ENCODE peak calls at places on chromosomes 3 and 15, in ten cellular contexts. L, W, F, M, N, R, D, C, S and H are unnamed samples.

GRCh38 chr15:71591057-71591456 is 219.3 kb upstream of the NR2E3 start:
- DNase-seq in D (no peak), N (no peak), F (no peak), R (no peak), S (no peak), C (no peak), M (no peak), L (no peak), W (no peak), H (no peak)

GRCh38 chr3:21328982-21329381 is 422.0 kb downstream of the ZNF385D start:
- DNase-seq in N (no peak), D (no peak), M (no peak), F (no peak), L (no peak), S (no peak), W (no peak), R (no peak), C (no peak), H (no peak)

GRCh38 chr3:133962879-133963278 is 66.8 kb downstream of the SLCO2A1 start:
- DNase-seq in W (peak), M (peak), S (no peak), N (peak), F (peak), D (no peak), R (peak), L (peak), C (no peak), H (peak)

GRCh38 chr3:133578548-133579191 is 5.2 kb downstream of the CDV3 start:
- DNase-seq in D (no peak), L (no peak), F (peak), R (peak), S (no peak), N (peak), W (peak), M (peak), C (peak), H (no peak)

GRCh38 chr3:5210926-5211325 is 23.4 kb downstream of the EDEM1 start:
- DNase-seq in C (no peak), S (no peak), N (no peak), D (no peak), R (no peak), M (no peak), L (no peak), F (no peak), W (no peak), H (no peak)

GRCh38 chr3:123739754-123740153 is 144.4 kb downstream of the MYLK start:
- DNase-seq in S (no peak), R (peak), D (no peak), N (peak), M (no peak), L (no peak), W (peak), C (peak), F (peak), H (no peak)

GRCh38 chr3:30227571-30228301 is 378.7 kb upstream of the TGFBR2 start:
- DNase-seq in W (peak), F (peak), L (no peak), D (no peak), M (no peak), N (peak), R (peak), C (peak), S (no peak), H (no peak)

GRCh38 chr15:76312540-76313174 is 1.4 kb upstream of the ETFA start:
- DNase-seq in W (no peak), S (no peak), L (no peak), F (no peak), R (peak), D (no peak), C (peak), M (peak), N (no peak), H (no peak)

GRCh38 chr15:43854801-43855200 is 28.0 kb downstream of the WDR76 start:
- DNase-seq in F (no peak), D (no peak), N (no peak), L (no peak), R (peak), S (no peak), C (peak), W (peak), M (no peak), H (no peak)